ENCODE peak calls at places on chromosomes 6 and 20, in ten cellular contexts. N is non-pigmented ciliary epithelial cell, M is ELR, H is T-cell, O is RCC 7860, W is DMS 273 treated with DMSO at 0.1 percent for 48 hours, G is T-helper 2 cell, I is HT-29, V is iPS-NIHi11, B is tibial nerve. X is an unnamed sample.

GRCh38 chr6:165686966-165687365 is 23.9 kb upstream of the PDE10A start:
- DNase-seq in G (no peak), M (no peak), O (no peak), V (no peak), W (no peak), B (no peak), H (no peak), I (no peak), N (no peak), X (no peak)

GRCh38 chr6:20954325-20954724 is 420.1 kb downstream of the CDKAL1 start:
- DNase-seq in G (no peak), O (no peak), I (no peak), W (no peak), N (no peak), H (no peak), M (no peak), V (no peak), B (no peak), X (no peak)

GRCh38 chr6:72783667-72784066 is 161.8 kb downstream of the KCNQ5 start:
- DNase-seq in I (no peak), W (no peak), H (no peak), G (no peak), N (no peak), V (no peak), M (peak; percentile 4), O (no peak), B (no peak), X (no peak)

GRCh38 chr20:19903168-19903676 is 113.9 kb upstream of the NAA20 start:
- DNase-seq in V (no peak), H (no peak), B (peak; percentile 43), M (peak; percentile 36), I (peak; percentile 74), N (no peak), G (no peak), W (no peak), O (no peak), X (no peak)

GRCh38 chr20:46237221-46237620 is 71.1 kb downstream of the CDH22 start:
- DNase-seq in H (no peak), W (no peak), G (no peak), O (no peak), V (peak; percentile 52), M (no peak), I (no peak), N (no peak), B (no peak), X (no peak)

GRCh38 chr6:49565855-49566254 is 15.4 kb downstream of the C6orf141 start:
- DNase-seq in G (no peak), B (no peak), H (no peak), W (no peak), M (peak; percentile 61), O (no peak), I (peak; percentile 47), N (no peak), V (no peak), X (no peak)

GRCh38 chr6:113301651-113302050 is 555.5 kb upstream of the MARCKS start:
- DNase-seq in H (no peak), W (no peak), M (peak; percentile 54), G (no peak), O (no peak), B (no peak), I (no peak), V (no peak), N (no peak), X (no peak)

GRCh38 chr20:51497542-51498467 is 44.7 kb downstream of the NFATC2 start:
- DNase-seq in I (no peak), W (no peak), H (peak; percentile 50), B (peak; percentile 31), O (no peak), N (no peak), M (no peak), V (no peak), G (peak; percentile 79), X (peak; percentile 51)

GRCh38 chr20:50193851-50194830 is 3.5 kb downstream of the CEBPB start:
- DNase-seq in M (peak; percentile 43), W (no peak), V (no peak), G (no peak), H (no peak), B (peak; percentile 48), I (no peak), N (no peak), O (no peak), X (no peak)

GRCh38 chr6:51562198-51562597 is 525.2 kb downstream of the PKHD1 start:
- DNase-seq in G (no peak), W (no peak), M (no peak), B (no peak), H (no peak), V (no peak), N (no peak), O (no peak), I (no peak), X (no peak)

GRCh38 chr6:52271852-52272460 is 12.6 kb downstream of the MCM3 start:
- DNase-seq in V (no peak), H (no peak), N (no peak), G (no peak), M (no peak), W (no peak), B (no peak), O (no peak), I (no peak), X (no peak)

GRCh38 chr20:62955519-62956386 is 3.2 kb downstream of the SLC17A9 start:
- DNase-seq in G (no peak), H (no peak), V (no peak), B (no peak), M (no peak), O (no peak), I (no peak), W (no peak), N (no peak), X (no peak)

GRCh38 chr6:100460650-100461204 is 4.0 kb downstream of the SIM1 start:
- DNase-seq in W (no peak), O (no peak), V (no peak), G (no peak), M (peak; percentile 79), N (no peak), B (no peak), I (no peak), H (no peak), X (no peak)

GRCh38 chr6:36071281-36071680 is 43.7 kb downstream of the MAPK14 start:
- DNase-seq in W (no peak), V (no peak), B (no peak), N (no peak), G (no peak), O (no peak), I (no peak), H (no peak), M (no peak), X (no peak)

GRCh38 chr6:71886184-71887005 is at the start of gene RIMS1:
- DNase-seq in N (no peak), B (no peak), H (no peak), O (no peak), M (peak; percentile 2), W (no peak), G (no peak), I (no peak), V (peak; percentile 79), X (no peak)

GRCh38 chr20:44650777-44651493 is 564 bp downstream of the ADA start:
- DNase-seq in W (no peak), O (no peak), G (no peak), H (peak; percentile 47), N (no peak), M (no peak), V (no peak), B (no peak), I (no peak), X (no peak)

GRCh38 chr6:85047818-85048217 is 283.4 kb upstream of the TBX18 start:
- DNase-seq in W (no peak), I (no peak), O (no peak), M (peak; percentile 6), G (no peak), B (no peak), V (no peak), H (no peak), N (no peak), X (no peak)

GRCh38 chr20:38286586-38287502 is 17.1 kb upstream of the BPI start:
- DNase-seq in H (no peak), G (no peak), V (peak; percentile 16), I (no peak), N (peak; percentile 83), O (no peak), B (no peak), M (no peak), W (no peak), X (no peak)

GRCh38 chr6:160661129-160661723 is 2.8 kb downstream of the LPA start:
- DNase-seq in H (no peak), G (no peak), M (no peak), I (no peak), V (no peak), B (no peak), N (no peak), O (no peak), W (no peak), X (no peak)

GRCh38 chr6:121879149-121879548 is 443.7 kb downstream of the GJA1 start:
- DNase-seq in G (no peak), H (no peak), W (no peak), I (no peak), N (no peak), V (no peak), M (peak; percentile 32), O (no peak), B (no peak), X (no peak)

GRCh38 chr20:50346372-50347347 is 156.0 kb downstream of the CEBPB start:
- DNase-seq in I (peak; percentile 52), V (no peak), O (no peak), W (no peak), G (no peak), H (peak; percentile 27), M (peak; percentile 87), N (no peak), B (peak; percentile 83), X (no peak)

GRCh38 chr6:136051140-136051775 is 198.9 kb downstream of the MTFR2 start:
- DNase-seq in B (no peak), V (no peak), O (no peak), I (no peak), M (peak; percentile 26), N (peak; percentile 70), W (no peak), H (peak; percentile 6), G (no peak), X (no peak)

GRCh38 chr6:51790946-51791345 is 296.5 kb downstream of the PKHD1 start:
- DNase-seq in V (no peak), G (no peak), O (no peak), B (no peak), N (no peak), I (no peak), M (no peak), W (no peak), H (no peak), X (no peak)

GRCh38 chr6:166156942-166157341 is 10.7 kb downstream of the TBXT start:
- DNase-seq in O (no peak), B (no peak), I (peak; percentile 53), H (no peak), V (peak; percentile 33), N (no peak), G (no peak), W (no peak), M (no peak), X (no peak)

GRCh38 chr6:3905853-3906190 is 56.6 kb downstream of the FAM50B start:
- DNase-seq in B (no peak), W (no peak), M (no peak), H (no peak), V (peak; percentile 45), N (no peak), I (no peak), G (no peak), O (no peak), X (no peak)

GRCh38 chr6:138465007-138465645 is 34.2 kb downstream of the NHSL1 start:
- DNase-seq in G (no peak), V (no peak), O (peak; percentile 84), W (no peak), B (no peak), M (peak; percentile 96), H (no peak), I (peak; percentile 41), N (peak; percentile 98), X (no peak)